ENCODE peak calls at places on chromosomes 16 and 17, in four cellular contexts. W is RWPE1, F is substantia nigra, Z is GM23338. M is an unnamed sample.
A peak's percentile ranks its signal among the peaks of the same experiment; 100 is the strongest.

GRCh38 chr17:2440930-2441329 is 40.1 kb upstream of the MNT start:
- DNase-seq in W (no peak), F (no peak), Z (no peak), M (no peak)

GRCh38 chr17:65850486-65850885 is 289.0 kb upstream of the AXIN2 start:
- DNase-seq in W (no peak), F (no peak), Z (no peak), M (no peak)

GRCh38 chr17:7572338-7572587 is 7.2 kb upstream of the CD68 start:
- DNase-seq in W (no peak), F (no peak), Z (no peak), M (no peak)

GRCh38 chr17:55770220-55770870 is 19.5 kb downstream of the PCTP start:
- DNase-seq in W (peak; percentile 74), F (no peak), Z (peak; percentile 76), M (no peak)

GRCh38 chr17:7067198-7067597 is 12.9 kb downstream of the CLEC10A start:
- DNase-seq in W (no peak), F (no peak), Z (no peak), M (no peak)

GRCh38 chr17:70405492-70406220 is 236.3 kb downstream of the KCNJ2 start:
- DNase-seq in W (peak; percentile 92), F (no peak), Z (no peak), M (no peak)

GRCh38 chr17:63821809-63822208 is 5.4 kb upstream of the PSMC5 start:
- DNase-seq in W (no peak), F (no peak), Z (no peak), M (no peak)

GRCh38 chr16:88956546-88957455 is 20.2 kb downstream of the CBFA2T3 start:
- DNase-seq in W (no peak), F (no peak), Z (no peak), M (no peak)

GRCh38 chr17:65656390-65657250 is 95.2 kb upstream of the AXIN2 start:
- DNase-seq in W (no peak), F (no peak), Z (no peak), M (no peak)

GRCh38 chr16:67016681-67017450 is 12.1 kb upstream of the CBFB start:
- DNase-seq in W (no peak), F (no peak), Z (no peak), M (no peak)

GRCh38 chr17:7686221-7687071 is 844 bp downstream of the TP53 start:
- DNase-seq in W (peak; percentile 71), F (peak; percentile 61), Z (peak; percentile 89), M (peak; percentile 66)

DNA sequence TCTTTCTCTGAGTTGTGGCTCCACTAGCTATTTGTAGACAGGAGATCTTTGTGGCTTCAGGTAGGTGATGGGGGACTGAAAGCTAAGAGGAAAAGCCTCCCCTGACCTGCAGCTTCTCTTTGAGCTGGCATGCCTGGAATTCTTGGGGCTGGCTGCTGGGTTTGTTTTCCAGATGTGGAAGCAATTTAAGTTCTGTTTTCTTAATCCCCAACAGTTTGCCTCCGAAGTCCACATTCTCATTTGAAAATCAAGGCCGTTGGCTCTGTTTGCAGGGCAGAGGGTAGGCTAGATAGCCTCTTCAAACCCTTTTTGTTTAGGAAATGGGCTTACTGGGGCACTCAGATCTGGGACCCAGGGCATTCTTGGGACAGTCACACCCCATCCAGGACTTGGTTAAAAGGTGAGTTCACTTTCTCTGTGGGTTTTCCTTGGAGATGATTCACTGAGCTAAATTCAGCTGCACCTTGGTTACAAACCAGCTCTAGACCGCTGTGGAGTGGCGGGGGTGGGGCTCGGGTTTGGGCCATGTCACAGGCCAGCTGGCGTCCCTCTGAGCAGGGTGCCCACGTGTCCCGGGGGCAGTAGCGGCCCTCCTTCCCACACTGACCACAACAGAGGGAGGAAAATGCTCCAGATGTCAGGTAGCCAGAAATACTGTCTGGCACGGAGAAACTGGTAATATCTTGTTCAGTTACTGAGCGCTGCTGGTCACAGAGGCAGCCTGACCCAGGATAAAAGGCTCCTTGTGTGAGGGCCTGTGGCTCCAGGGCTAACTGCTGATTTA is 108.5 kb downstream of the RAB11FIP4 start:
- DNase-seq in W (peak; percentile 39), F (peak; percentile 70), Z (peak; percentile 80), M (no peak)
- H3K27ac ChIP-seq in W (peak overlapping the region; percentile 43), F (peak overlapping the region; percentile 58), Z (peak overlapping the region; percentile 96), M (no peak overlapping the region)

GRCh38 chr17:17448076-17448475 is 28.7 kb upstream of the MED9 start:
- DNase-seq in W (no peak), F (no peak), Z (no peak), M (no peak)

GRCh38 chr17:17447264-17447663 is 29.5 kb upstream of the MED9 start:
- DNase-seq in W (no peak), F (no peak), Z (no peak), M (no peak)

GRCh38 chr17:17445296-17445924 is 31.4 kb upstream of the MED9 start:
- DNase-seq in W (no peak), F (no peak), Z (no peak), M (no peak)

GRCh38 chr17:17445925-17446665 is 30.7 kb upstream of the MED9 start:
- DNase-seq in W (peak; percentile 59), F (no peak), Z (no peak), M (peak; percentile 76)

DNA sequence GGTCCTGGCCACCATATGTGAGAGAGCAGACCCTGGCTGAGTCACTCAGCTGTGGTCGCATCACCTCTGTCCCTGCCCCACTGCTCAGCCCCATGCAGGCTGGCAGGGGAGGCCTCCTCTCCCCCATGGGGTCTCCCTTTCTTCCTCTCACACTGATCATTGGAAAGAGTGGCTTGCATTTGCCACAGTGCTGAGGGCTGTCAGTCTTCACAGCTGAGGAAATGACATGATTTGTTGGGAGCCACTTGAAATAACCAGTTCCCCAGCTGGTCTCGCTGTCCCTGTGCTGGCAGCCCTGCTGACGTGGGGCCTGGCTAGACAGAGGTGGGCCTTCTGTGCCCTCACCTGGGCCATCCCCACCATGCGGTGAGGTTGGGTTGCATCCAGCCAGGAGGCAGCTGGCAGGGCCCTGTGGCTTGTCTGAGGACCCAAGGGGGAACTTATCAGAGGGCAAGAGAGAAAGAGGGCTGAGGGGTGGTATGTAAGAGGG is 30.1 kb upstream of the MED9 start:
- DNase-seq in W (no peak), F (no peak), Z (no peak), M (no peak)
- H3K27ac ChIP-seq in W (no peak overlapping the region), F (no peak overlapping the region), Z (no peak overlapping the region), M (peak overlapping the region; percentile 70)

GRCh38 chr17:48051706-48052486 is 3.7 kb downstream of the NFE2L1 start:
- DNase-seq in W (peak; percentile 67), F (no peak), Z (peak; percentile 43), M (peak; percentile 28)
- H3K27ac ChIP-seq in W (peak overlapping the region; percentile 99), F (peak overlapping the region; percentile 69), Z (peak overlapping the region; percentile 93), M (peak overlapping the region; percentile 98)

GRCh38 chr17:75263051-75263450 is 1.4 kb downstream of the MRPS7 start:
- DNase-seq in W (no peak), F (no peak), Z (peak; percentile 37), M (no peak)
- H3K27ac ChIP-seq in W (no peak overlapping the region), F (no peak overlapping the region), Z (no peak overlapping the region), M (no peak overlapping the region)

DNA sequence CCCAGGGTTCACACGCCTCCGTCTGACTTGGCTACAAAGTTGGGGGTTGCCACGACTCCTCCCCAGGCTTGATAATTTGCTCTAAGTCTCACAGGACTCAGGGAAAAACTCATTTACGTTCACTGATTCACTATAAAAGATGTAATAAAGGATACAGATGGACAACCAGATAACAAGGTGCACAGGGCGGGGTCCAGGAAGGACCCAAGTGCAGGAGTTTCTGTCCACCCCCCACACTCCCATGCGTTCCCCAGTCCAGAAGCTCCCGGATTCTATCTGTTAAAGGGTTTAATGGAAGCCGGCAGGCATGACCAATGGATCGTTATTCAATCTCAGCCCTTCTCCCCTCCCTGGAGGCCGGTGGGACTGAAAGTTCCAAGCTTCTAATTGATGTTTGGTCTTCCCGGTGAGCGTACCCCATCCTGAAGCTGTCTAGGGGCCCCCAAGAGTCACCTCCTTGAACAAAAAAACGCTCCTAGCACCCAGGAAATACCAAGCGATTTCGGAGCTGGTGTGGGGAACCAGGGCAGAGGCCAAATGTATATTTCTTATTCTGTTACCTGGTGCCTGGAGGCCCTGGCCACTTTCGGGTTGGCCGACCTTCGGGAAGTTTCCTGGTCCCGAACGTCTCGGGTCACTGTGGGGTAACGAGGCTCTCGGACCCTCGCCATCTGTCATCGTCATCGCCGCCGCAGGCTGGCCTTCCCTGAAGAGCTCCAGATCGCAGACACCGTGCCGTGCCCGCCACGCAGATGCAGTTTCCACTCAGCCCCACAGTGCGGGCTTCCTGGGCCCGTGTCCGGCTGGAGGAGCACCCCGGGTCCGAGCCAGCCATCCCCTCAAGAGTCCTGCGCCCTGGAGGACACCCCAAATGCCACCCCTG is 13.5 kb upstream of the METRNL start:
- DNase-seq in W (no peak), F (no peak), Z (no peak), M (no peak)
- H3K27ac ChIP-seq in W (peak overlapping the region; percentile 38), F (no peak overlapping the region), Z (no peak overlapping the region), M (no peak overlapping the region)

GRCh38 chr16:18788828-18789514 is 1.2 kb downstream of the RPS15A start:
- DNase-seq in W (no peak), F (no peak), Z (no peak), M (no peak)
- H3K27ac ChIP-seq in W (peak overlapping the region; percentile 50), F (peak overlapping the region; percentile 38), Z (peak overlapping the region; percentile 91), M (peak overlapping the region; percentile 75)

GRCh38 chr16:87316450-87316922 is 706 bp downstream of the C16orf95 start:
- DNase-seq in W (no peak), F (no peak), Z (no peak), M (no peak)
- H3K27ac ChIP-seq in W (peak overlapping the region; percentile 96), F (peak overlapping the region; percentile 94), Z (no peak overlapping the region), M (peak overlapping the region; percentile 80)